ENCODE peak calls at places on chromosomes 4 and X, in six cellular contexts. One of them, this sample, is unnamed.

GRCh38 chr4:80221161-80221560 is 23.9 kb downstream of the PRDM8 start:
- DNase-seq in esophagus muscularis mucosa: no peak
- DNase-seq in tibial nerve: no peak
- DNase-seq in sigmoid colon: no peak
- DNase-seq in spleen: no peak
- DNase-seq in AG04450: no peak
- DNase-seq in this sample: no peak

GRCh38 chrX:45295587-45295986 is 94.9 kb upstream of the DIPK2B start:
- DNase-seq in spleen: no peak
- DNase-seq in tibial nerve: no peak
- DNase-seq in AG04450: no peak
- DNase-seq in esophagus muscularis mucosa: no peak
- DNase-seq in sigmoid colon: no peak
- DNase-seq in this sample: no peak

GRCh38 chr4:166657261-166657660 is 577.0 kb downstream of the SPOCK3 start:
- DNase-seq in AG04450: no peak
- DNase-seq in esophagus muscularis mucosa: no peak
- DNase-seq in sigmoid colon: no peak
- DNase-seq in spleen: no peak
- DNase-seq in tibial nerve: no peak
- DNase-seq in this sample: no peak

GRCh38 chrX:115592997-115593734 is 32.2 kb downstream of the PLS3 start:
- DNase-seq in AG04450: no peak
- DNase-seq in sigmoid colon: no peak
- DNase-seq in spleen: no peak
- DNase-seq in tibial nerve: no peak
- DNase-seq in esophagus muscularis mucosa: no peak
- DNase-seq in this sample: no peak

GRCh38 chrX:35826503-35826902 is 28.4 kb downstream of the MAGEB16 start:
- DNase-seq in AG04450: no peak
- DNase-seq in esophagus muscularis mucosa: no peak
- DNase-seq in sigmoid colon: no peak
- DNase-seq in spleen: no peak
- DNase-seq in tibial nerve: no peak
- DNase-seq in this sample: no peak

GRCh38 chr4:120291541-120291940 is 224.9 kb upstream of the MAD2L1 start:
- DNase-seq in spleen: no peak
- DNase-seq in esophagus muscularis mucosa: no peak
- DNase-seq in tibial nerve: no peak
- DNase-seq in AG04450: no peak
- DNase-seq in sigmoid colon: no peak
- DNase-seq in this sample: no peak

GRCh38 chr4:144304025-144304424 is 163.5 kb upstream of the GYPA start:
- DNase-seq in AG04450: no peak
- DNase-seq in tibial nerve: no peak
- DNase-seq in spleen: no peak
- DNase-seq in sigmoid colon: no peak
- DNase-seq in esophagus muscularis mucosa: no peak
- DNase-seq in this sample: no peak

GRCh38 chrX:8273451-8273894 is 102.4 kb upstream of the VCX2 start:
- DNase-seq in spleen: no peak
- DNase-seq in tibial nerve: no peak
- DNase-seq in AG04450: no peak
- DNase-seq in sigmoid colon: no peak
- DNase-seq in esophagus muscularis mucosa: no peak
- DNase-seq in this sample: no peak

GRCh38 chr4:176841730-176842129 is 49.0 kb upstream of the VEGFC start:
- DNase-seq in sigmoid colon: no peak
- DNase-seq in tibial nerve: no peak
- DNase-seq in esophagus muscularis mucosa: no peak
- DNase-seq in spleen: no peak
- DNase-seq in AG04450: peak
- DNase-seq in this sample: no peak

GRCh38 chr4:37138789-37139188 is 105.8 kb upstream of the NWD2 start:
- DNase-seq in esophagus muscularis mucosa: no peak
- DNase-seq in spleen: no peak
- DNase-seq in tibial nerve: no peak
- DNase-seq in sigmoid colon: no peak
- DNase-seq in AG04450: no peak
- DNase-seq in this sample: no peak

GRCh38 chr4:85823295-85823694 is 348.3 kb downstream of the ARHGAP24 start:
- DNase-seq in tibial nerve: no peak
- DNase-seq in AG04450: no peak
- DNase-seq in esophagus muscularis mucosa: no peak
- DNase-seq in spleen: no peak
- DNase-seq in sigmoid colon: no peak
- DNase-seq in this sample: no peak

GRCh38 chrX:153411255-153411987 is at the start of gene ZFP92:
- DNase-seq in esophagus muscularis mucosa: no peak
- DNase-seq in AG04450: no peak
- DNase-seq in sigmoid colon: no peak
- DNase-seq in tibial nerve: no peak
- DNase-seq in spleen: peak
- DNase-seq in this sample: no peak

GRCh38 chrX:6021316-6022091 is 207.2 kb downstream of the NLGN4X start:
- DNase-seq in AG04450: no peak
- DNase-seq in spleen: no peak
- DNase-seq in esophagus muscularis mucosa: no peak
- DNase-seq in tibial nerve: peak
- DNase-seq in sigmoid colon: no peak
- DNase-seq in this sample: no peak

GRCh38 chr4:2061208-2062131 is 2.3 kb downstream of the NAT8L start:
- DNase-seq in tibial nerve: no peak
- DNase-seq in esophagus muscularis mucosa: no peak
- DNase-seq in spleen: no peak
- DNase-seq in sigmoid colon: no peak
- DNase-seq in AG04450: no peak
- DNase-seq in this sample: no peak

GRCh38 chr4:78904143-78904542 is 35.1 kb downstream of the PAQR3 start:
- DNase-seq in spleen: no peak
- DNase-seq in tibial nerve: no peak
- DNase-seq in sigmoid colon: no peak
- DNase-seq in AG04450: no peak
- DNase-seq in esophagus muscularis mucosa: no peak
- DNase-seq in this sample: no peak

GRCh38 chrX:118522230-118522926 is 26.8 kb downstream of the DOCK11 start:
- DNase-seq in esophagus muscularis mucosa: no peak
- DNase-seq in spleen: no peak
- DNase-seq in AG04450: no peak
- DNase-seq in sigmoid colon: no peak
- DNase-seq in tibial nerve: no peak
- DNase-seq in this sample: no peak

DNA sequence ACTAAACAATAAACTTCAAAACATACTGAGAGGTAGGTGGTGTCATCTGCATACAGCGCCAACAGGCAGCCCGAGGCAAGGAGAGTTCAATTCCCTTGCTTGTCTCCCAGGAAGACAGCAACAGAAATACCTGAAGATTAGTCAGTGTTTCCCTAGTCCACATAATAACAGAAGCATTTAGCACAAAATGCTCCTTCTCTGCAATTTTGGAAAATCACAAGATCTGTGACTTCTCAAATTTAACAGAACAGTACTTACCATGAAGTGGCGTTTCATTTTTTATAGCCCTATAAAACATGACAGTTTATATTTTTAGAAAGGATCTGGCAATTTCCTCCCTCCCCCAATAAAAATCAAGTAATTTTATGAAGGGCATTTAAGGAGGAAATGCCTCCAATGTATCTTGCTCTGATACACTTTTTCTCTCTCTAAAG is 67.1 kb upstream of the MYOZ2 start:
- DNase-seq in sigmoid colon: no peak
- DNase-seq in AG04450: no peak
- DNase-seq in esophagus muscularis mucosa: no peak
- DNase-seq in tibial nerve: no peak
- DNase-seq in spleen: no peak
- DNase-seq in this sample: no peak
- TF ChIP-seq CTCF in sigmoid colon: no peak
- TF ChIP-seq CTCF in AG04450: no peak
- TF ChIP-seq CTCF in esophagus muscularis mucosa: no peak
- TF ChIP-seq CTCF in tibial nerve: no peak
- TF ChIP-seq CTCF in spleen: no peak
- TF ChIP-seq CTCF in this sample: no peak

DNA sequence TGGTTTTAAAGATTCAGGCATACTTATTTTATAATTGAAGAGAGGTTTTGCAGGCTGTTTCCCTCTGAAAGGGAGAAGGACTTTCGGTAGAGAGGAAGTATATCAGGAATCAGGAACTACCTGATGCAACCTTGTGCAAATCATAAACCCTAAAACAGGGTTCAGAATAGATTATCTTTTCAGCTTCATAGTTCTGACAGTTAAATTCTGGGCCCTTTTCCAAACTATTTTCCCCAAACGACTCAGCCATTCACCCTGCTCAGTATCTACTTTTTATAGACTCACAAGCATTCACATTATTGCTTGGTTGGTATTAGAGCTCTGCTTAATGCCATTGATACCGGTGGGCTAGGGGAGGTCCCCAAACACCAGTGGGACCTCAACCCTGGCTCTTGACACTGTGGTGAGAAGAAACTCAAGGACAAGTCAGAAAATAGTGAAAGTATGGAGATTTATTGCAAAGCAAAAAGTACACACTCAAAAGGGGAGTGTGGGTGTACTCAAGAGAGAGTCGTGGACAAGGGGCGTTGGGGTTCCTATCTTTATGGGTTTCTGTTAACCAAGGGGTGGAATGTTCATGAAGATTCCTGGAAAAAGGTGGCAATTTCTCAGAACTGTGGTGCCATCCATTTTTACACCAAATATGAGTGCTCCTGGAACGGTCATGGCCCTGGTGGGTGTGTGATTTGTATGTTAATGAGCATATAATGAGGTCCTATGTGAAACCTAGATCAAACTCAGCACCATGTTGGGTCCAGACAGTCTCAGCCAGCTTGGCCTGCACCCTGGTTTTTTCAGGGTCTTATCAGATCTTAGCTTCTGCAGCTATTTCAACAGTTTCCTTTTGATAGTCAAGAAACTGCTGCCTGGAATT is 238.3 kb downstream of the DCLK2 start:
- DNase-seq in tibial nerve: no peak
- DNase-seq in sigmoid colon: no peak
- DNase-seq in AG04450: no peak
- DNase-seq in spleen: no peak
- DNase-seq in esophagus muscularis mucosa: no peak
- DNase-seq in this sample: no peak
- H3K27ac ChIP-seq in tibial nerve: no peak
- H3K27ac ChIP-seq in sigmoid colon: peak
- H3K27ac ChIP-seq in AG04450: no peak
- H3K27ac ChIP-seq in spleen: no peak
- H3K27ac ChIP-seq in esophagus muscularis mucosa: no peak
- H3K27ac ChIP-seq in this sample: no peak

DNA sequence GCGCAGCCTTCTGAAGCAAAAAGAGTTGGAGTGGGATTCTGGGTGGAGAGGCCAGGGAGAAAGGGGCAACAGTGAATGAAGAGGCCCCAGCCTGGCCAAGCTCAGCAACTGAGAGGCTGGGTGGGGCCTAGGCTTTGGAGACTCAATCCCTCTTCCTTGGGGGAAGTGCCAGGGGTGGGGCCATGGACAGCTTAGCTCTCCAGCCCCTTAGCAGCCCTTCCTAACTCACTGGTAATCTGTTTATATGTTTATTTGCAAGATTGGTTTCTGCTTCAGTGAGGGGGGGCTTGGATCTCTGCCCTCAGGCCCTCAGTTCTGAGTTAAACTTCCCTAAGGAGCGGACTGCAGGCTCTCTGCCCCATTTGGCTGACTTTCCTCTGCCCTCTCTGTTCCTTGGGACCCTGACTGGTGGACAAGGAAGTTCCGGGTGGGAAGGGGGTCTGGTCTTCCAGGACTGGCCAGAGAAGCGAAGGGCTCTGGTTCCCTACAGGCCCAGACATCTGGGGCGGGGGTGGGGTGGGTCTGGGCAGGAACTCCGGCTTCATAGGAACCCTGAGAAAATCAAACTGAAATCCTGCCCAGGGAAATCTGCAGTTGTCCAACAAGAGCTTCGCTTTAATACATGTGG is 51.4 kb downstream of the NALF2 start:
- DNase-seq in AG04450: no peak
- DNase-seq in tibial nerve: no peak
- DNase-seq in sigmoid colon: no peak
- DNase-seq in esophagus muscularis mucosa: no peak
- DNase-seq in spleen: no peak
- DNase-seq in this sample: no peak
- H3K4me3 ChIP-seq in AG04450: no peak
- H3K4me3 ChIP-seq in tibial nerve: no peak
- H3K4me3 ChIP-seq in sigmoid colon: no peak
- H3K4me3 ChIP-seq in esophagus muscularis mucosa: no peak
- H3K4me3 ChIP-seq in spleen: no peak
- H3K4me3 ChIP-seq in this sample: no peak

GRCh38 chr4:139134403-139134802 is 42.6 kb downstream of the ELF2 start:
- DNase-seq in spleen: no peak
- DNase-seq in tibial nerve: no peak
- DNase-seq in sigmoid colon: no peak
- DNase-seq in esophagus muscularis mucosa: no peak
- DNase-seq in AG04450: no peak
- DNase-seq in this sample: no peak

GRCh38 chr4:139142980-139143379 is 34.0 kb downstream of the ELF2 start:
- DNase-seq in esophagus muscularis mucosa: no peak
- DNase-seq in tibial nerve: no peak
- DNase-seq in sigmoid colon: no peak
- DNase-seq in spleen: no peak
- DNase-seq in AG04450: no peak
- DNase-seq in this sample: no peak

GRCh38 chr4:139142097-139142496 is 34.9 kb downstream of the ELF2 start:
- DNase-seq in AG04450: no peak
- DNase-seq in tibial nerve: no peak
- DNase-seq in esophagus muscularis mucosa: no peak
- DNase-seq in sigmoid colon: no peak
- DNase-seq in spleen: no peak
- DNase-seq in this sample: no peak

DNA sequence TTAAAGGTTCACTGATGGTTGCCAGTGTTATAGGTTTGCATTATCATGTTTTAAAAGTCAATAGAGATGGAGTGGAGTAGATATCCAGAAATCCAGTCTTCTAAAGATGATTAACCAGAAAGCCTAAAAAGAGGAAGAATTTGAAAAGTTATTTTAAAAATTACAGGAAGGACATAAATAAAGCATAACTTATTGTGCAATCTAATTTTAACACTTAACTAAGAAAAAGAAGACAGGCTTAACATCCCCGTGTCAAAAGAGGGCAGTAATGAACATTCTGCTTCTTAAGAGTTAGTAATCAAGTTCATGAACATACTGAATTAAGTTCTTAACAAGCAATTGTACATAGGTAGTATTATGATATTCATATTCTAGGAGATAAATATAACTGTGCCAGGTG is 39.3 kb downstream of the ELF2 start:
- DNase-seq in tibial nerve: no peak
- DNase-seq in sigmoid colon: no peak
- DNase-seq in esophagus muscularis mucosa: no peak
- DNase-seq in spleen: no peak
- DNase-seq in AG04450: no peak
- DNase-seq in this sample: no peak
- TF ChIP-seq CTCF in tibial nerve: no peak
- TF ChIP-seq CTCF in sigmoid colon: no peak
- TF ChIP-seq CTCF in esophagus muscularis mucosa: no peak
- TF ChIP-seq CTCF in spleen: no peak
- TF ChIP-seq CTCF in AG04450: no peak
- TF ChIP-seq CTCF in this sample: no peak

GRCh38 chr4:70958681-70959080 is 34.8 kb upstream of the DCK start:
- DNase-seq in spleen: no peak
- DNase-seq in sigmoid colon: no peak
- DNase-seq in esophagus muscularis mucosa: no peak
- DNase-seq in AG04450: peak
- DNase-seq in tibial nerve: no peak
- DNase-seq in this sample: no peak
- H3K27ac ChIP-seq in spleen: no peak
- H3K27ac ChIP-seq in sigmoid colon: no peak
- H3K27ac ChIP-seq in esophagus muscularis mucosa: no peak
- H3K27ac ChIP-seq in AG04450: peak
- H3K27ac ChIP-seq in tibial nerve: no peak
- H3K27ac ChIP-seq in this sample: no peak

This sample was measured in coronary artery.